ENCODE peak calls at places on chromosomes 5 and 9, in four cellular contexts. J, T, Y and G are unnamed samples.

GRCh38 chr9:98045234-98046160 is 11.0 kb upstream of the NANS start:
- DNase-seq in J (peak; percentile 77), T (peak; percentile 90), Y (no peak), G (peak; percentile 47)

GRCh38 chr9:134497283-134497860 is 144.2 kb upstream of the COL5A1 start:
- DNase-seq in J (no peak), T (no peak), Y (no peak), G (no peak)

GRCh38 chr5:90344693-90345092 is 64.9 kb downstream of the CETN3 start:
- DNase-seq in J (no peak), T (no peak), Y (no peak), G (no peak)

GRCh38 chr9:133117271-133118178 is 3.5 kb downstream of the RALGDS start:
- DNase-seq in J (no peak), T (no peak), Y (no peak), G (no peak)

GRCh38 chr5:83148370-83148769 is 71.0 kb downstream of the XRCC4 start:
- DNase-seq in J (no peak), T (no peak), Y (no peak), G (no peak)

GRCh38 chr5:135608361-135608760 is 29.6 kb upstream of the CXCL14 start:
- DNase-seq in J (no peak), T (no peak), Y (no peak), G (no peak)

GRCh38 chr5:112776301-112776856 is 38.7 kb downstream of the APC start:
- DNase-seq in J (no peak), T (no peak), Y (no peak), G (no peak)

GRCh38 chr5:144467795-144468194 is 297.1 kb downstream of the KCTD16 start:
- DNase-seq in J (peak; percentile 35), T (no peak), Y (no peak), G (peak; percentile 9)

GRCh38 chr9:20015427-20015931 is 226.6 kb upstream of the SLC24A2 start:
- DNase-seq in J (no peak), T (no peak), Y (no peak), G (no peak)

GRCh38 chr5:1524799-1525623 is 1.3 kb upstream of the LPCAT1 start:
- DNase-seq in J (no peak), T (no peak), Y (no peak), G (no peak)

GRCh38 chr9:77440057-77440456 is 208.1 kb downstream of the GNA14 start:
- DNase-seq in J (no peak), T (no peak), Y (no peak), G (no peak)

GRCh38 chr5:79120221-79120620 is 8.6 kb downstream of the BHMT start:
- DNase-seq in J (no peak), T (no peak), Y (no peak), G (no peak)

GRCh38 chr9:35944173-35944572 is 13.8 kb downstream of the OR2S2 start:
- DNase-seq in J (no peak), T (no peak), Y (no peak), G (no peak)

GRCh38 chr9:76887003-76887821 is 18.7 kb downstream of the PRUNE2 start:
- DNase-seq in J (no peak), T (no peak), Y (no peak), G (no peak)

GRCh38 chr5:74075900-74076484 is 450.0 kb downstream of the ARHGEF28 start:
- DNase-seq in J (no peak), T (no peak), Y (no peak), G (no peak)

GRCh38 chr9:82363236-82363635 is 374.7 kb downstream of the SPATA31D1 start:
- DNase-seq in J (no peak), T (no peak), Y (no peak), G (no peak)

GRCh38 chr9:94867842-94868312 is 141.4 kb downstream of the AOPEP start:
- DNase-seq in J (no peak), T (no peak), Y (no peak), G (peak; percentile 85)

GRCh38 chr5:104016650-104017049 is 454.1 kb upstream of the NUDT12 start:
- DNase-seq in J (no peak), T (no peak), Y (no peak), G (no peak)

GRCh38 chr5:69300537-69301203 is 31.9 kb downstream of the CCDC125 start:
- DNase-seq in J (no peak), T (peak; percentile 87), Y (no peak), G (no peak)

GRCh38 chr9:5510991-5511390 is 660 bp downstream of the PDCD1LG2 start:
- DNase-seq in J (no peak), T (no peak), Y (no peak), G (no peak)

GRCh38 chr9:135850737-135851136 is 56.6 kb downstream of the CAMSAP1 start:
- DNase-seq in J (no peak), T (no peak), Y (no peak), G (no peak)

GRCh38 chr5:3199941-3200340 is 395.7 kb upstream of the IRX1 start:
- DNase-seq in J (no peak), T (no peak), Y (no peak), G (no peak)

GRCh38 chr5:151081426-151082273 is 816 bp upstream of the TNIP1 start:
- DNase-seq in J (peak; percentile 65), T (peak; percentile 81), Y (no peak), G (no peak)

GRCh38 chr9:125150349-125151245 is 7.3 kb upstream of the SCAI start:
- DNase-seq in J (no peak), T (peak; percentile 49), Y (no peak), G (no peak)

GRCh38 chr5:82987188-82987587 is 90.0 kb downstream of the TMEM167A start:
- DNase-seq in J (no peak), T (no peak), Y (no peak), G (no peak)

GRCh38 chr9:752201-752600 is 89.3 kb upstream of the DMRT1 start:
- DNase-seq in J (no peak), T (no peak), Y (no peak), G (no peak)

GRCh38 chr9:123064662-123065061 is 31.2 kb downstream of the GPR21 start:
- DNase-seq in J (no peak), T (no peak), Y (no peak), G (no peak)

GRCh38 chr5:157342822-157343402 is 77.0 kb downstream of the CYFIP2 start:
- DNase-seq in J (peak; percentile 22), T (peak; percentile 50), Y (no peak), G (peak; percentile 56)

GRCh38 chr9:86585422-86586143 is 231.4 kb upstream of the TUT7 start:
- DNase-seq in J (no peak), T (no peak), Y (no peak), G (no peak)

GRCh38 chr9:93642961-93643360 is 66.6 kb downstream of the PHF2 start:
- DNase-seq in J (no peak), T (no peak), Y (no peak), G (no peak)
- TF ChIP-seq RNF2 in J (no peak), T (no peak), Y (no peak), G (no peak)

DNA sequence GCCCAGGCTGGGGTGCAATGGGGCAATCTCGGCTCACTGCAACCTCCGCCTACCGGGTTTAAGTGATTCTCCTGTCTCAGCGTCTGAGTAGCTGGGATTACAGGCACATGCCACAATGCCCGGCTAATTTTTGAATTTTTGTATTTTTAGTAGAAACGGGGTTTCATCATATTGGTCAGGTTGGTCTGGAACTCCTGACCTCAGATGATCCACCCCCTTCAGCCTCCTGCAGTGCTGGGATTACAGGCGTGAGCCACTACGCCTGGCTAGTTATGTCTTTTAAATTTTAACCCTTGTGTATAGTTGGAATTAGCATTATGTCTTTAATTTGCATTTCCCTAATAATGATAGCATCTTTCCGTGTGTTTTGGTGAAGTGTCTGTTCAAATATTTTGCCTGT is 11.4 kb downstream of the GPBP1 start:
- DNase-seq in J (no peak), T (no peak), Y (no peak), G (no peak)
- H3K4me1 ChIP-seq in J (peaks cover 80% of the 10 kb centered on the region), T (peaks cover 12% of the 10 kb centered on the region), Y (peaks cover 5% of the 10 kb centered on the region), G (peaks cover 12% of the 10 kb centered on the region)

DNA sequence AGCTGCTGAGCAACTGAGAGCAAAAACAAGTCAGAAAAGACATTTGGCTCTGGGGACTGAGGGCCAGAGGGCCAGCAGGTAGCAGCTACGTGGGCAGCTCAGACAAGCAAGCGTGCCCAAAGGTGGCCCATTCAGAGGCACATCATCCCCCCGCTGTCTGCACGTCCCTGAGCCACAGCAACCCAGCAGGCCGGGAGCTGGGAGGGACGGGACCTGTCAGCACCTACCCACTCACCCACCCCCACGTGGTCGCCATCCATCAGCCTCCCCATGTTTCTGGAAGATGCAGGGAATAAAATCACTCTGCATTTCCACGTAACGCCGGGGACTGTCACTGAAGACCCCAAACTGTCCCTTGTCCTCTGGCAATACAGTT is 167.8 kb downstream of the COL23A1 start:
- DNase-seq in J (no peak), T (no peak), Y (no peak), G (no peak)
- H3K9me3 ChIP-seq in J (no peaks in the 10 kb centered on the region), T (no peaks in the 10 kb centered on the region), Y (no peaks in the 10 kb centered on the region), G (no peaks in the 10 kb centered on the region)

DNA sequence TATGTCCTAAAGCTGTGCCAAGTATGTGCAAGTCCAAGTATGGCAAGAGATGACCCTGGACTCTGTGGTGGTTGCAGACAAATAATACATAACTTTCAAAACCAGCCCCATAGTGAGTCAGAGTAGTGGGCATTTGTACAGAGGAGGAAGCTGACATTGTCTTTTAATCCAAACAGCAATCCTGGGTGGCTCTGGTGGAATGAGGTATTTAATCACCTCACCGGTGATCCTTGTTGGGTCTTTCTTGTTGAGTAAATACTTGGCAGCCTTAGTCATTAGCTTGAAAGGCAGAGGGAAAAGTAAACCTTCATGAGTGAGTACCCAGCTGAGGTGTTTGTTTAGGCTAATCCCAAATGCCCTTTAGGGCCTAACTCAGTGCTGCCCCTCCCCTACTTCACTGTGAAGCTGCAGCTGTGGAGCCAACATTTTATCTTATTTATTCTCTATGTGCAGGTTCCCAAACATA is 148.7 kb upstream of the SLC12A2 start:
- DNase-seq in J (peak; percentile 97), T (no peak), Y (peak; percentile 41), G (peak; percentile 99)
- TF ChIP-seq RNF2 in J (no peak), T (no peak), Y (no peak), G (no peak)

GRCh38 chr5:132431682-132432081 is 58.9 kb downstream of the IRF1 start:
- DNase-seq in J (no peak), T (no peak), Y (no peak), G (no peak)
- H3K4me1 ChIP-seq in J (peaks cover 49% of the 10 kb centered on the region), T (peaks cover 39% of the 10 kb centered on the region), Y (peaks cover 9% of the 10 kb centered on the region), G (peaks cover 33% of the 10 kb centered on the region)

DNA sequence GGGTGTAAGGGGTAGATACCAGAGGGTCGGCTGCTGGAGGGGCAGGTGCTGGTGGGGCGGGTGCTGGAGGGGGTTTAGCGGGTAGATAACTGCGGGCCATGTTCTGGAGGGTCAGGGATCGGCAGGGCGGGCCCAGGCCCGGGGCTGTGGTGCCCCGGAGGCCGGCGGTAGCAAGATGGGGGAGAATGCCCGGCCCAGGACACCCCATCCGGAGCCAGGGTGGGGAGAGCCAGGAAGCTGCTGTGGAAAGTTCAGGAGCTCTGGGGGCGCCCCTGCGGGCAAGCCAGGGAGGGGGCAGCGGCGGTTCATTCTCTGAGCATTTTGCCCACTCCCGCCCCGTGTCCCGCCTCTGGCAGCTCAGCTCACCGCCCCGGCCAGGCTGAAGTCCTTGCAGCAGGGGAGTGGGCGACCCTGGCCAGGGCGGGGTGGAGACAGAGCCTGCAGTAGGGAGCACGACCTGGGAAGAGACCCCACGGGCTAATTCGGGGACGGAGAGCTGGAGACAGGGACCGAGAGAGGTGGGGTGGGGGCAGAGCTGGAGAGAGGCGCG is 538 bp downstream of the PRRT1B start:
- DNase-seq in J (no peak), T (no peak), Y (no peak), G (peak; percentile 46)
- H3K9me3 ChIP-seq in J (peaks cover 22% of the 10 kb centered on the region), T (peaks cover 7% of the 10 kb centered on the region), Y (peaks cover 16% of the 10 kb centered on the region), G (peaks cover 33% of the 10 kb centered on the region)